ENCODE peak calls at places on chromosomes 11 and 22, in five cellular contexts. G is Daoy; Q is cardiac muscle cell; Z is sigmoid colon; I is CD4-positive, CD25-positive, alpha-beta regulatory T cell. M is an unnamed sample.

GRCh38 chr22:37177755-37178154 is 10.3 kb downstream of the C1QTNF6 start:
- DNase-seq in G (no peak), Q (no peak), Z (no peak), I (no peak), M (no peak)

GRCh38 chr22:24325105-24325757 is 54.6 kb downstream of the SPECC1L start:
- DNase-seq in G (peak), Z (no peak), Q (peak), I (no peak), M (peak)

GRCh38 chr22:17237031-17237668 is 17.9 kb upstream of the ADA2 start:
- DNase-seq in Q (no peak), I (no peak), G (no peak), Z (no peak), M (no peak)

GRCh38 chr11:76694664-76695063 is 24.1 kb upstream of the LRRC32 start:
- DNase-seq in Q (no peak), Z (no peak), G (peak), I (no peak), M (no peak)

GRCh38 chr11:119995730-119996491 is 142.0 kb downstream of the TRIM29 start:
- DNase-seq in Q (no peak), Z (no peak), I (no peak), G (no peak), M (peak)

GRCh38 chr11:47448566-47449427 is at the start of gene RAPSN:
- DNase-seq in I (no peak), G (no peak), Q (no peak), Z (no peak), M (no peak)

GRCh38 chr11:46537851-46538295 is 56.0 kb downstream of the AMBRA1 start:
- DNase-seq in I (peak), Z (peak), Q (peak), G (peak), M (peak)

GRCh38 chr11:73295259-73295995 is 12.6 kb upstream of the ARHGEF17 start:
- DNase-seq in I (peak), Q (peak), Z (no peak), G (peak), M (peak)

GRCh38 chr11:67666676-67667489 is 7.5 kb downstream of the ALDH3B2 start:
- DNase-seq in Z (no peak), G (no peak), I (no peak), Q (no peak), M (no peak)

GRCh38 chr11:59204736-59205135 is 8.0 kb downstream of the MPEG1 start:
- DNase-seq in I (no peak), G (no peak), Z (no peak), Q (no peak), M (no peak)

GRCh38 chr22:43227231-43227630 is 40.3 kb upstream of the TTLL12 start:
- DNase-seq in G (no peak), I (no peak), Z (no peak), Q (no peak), M (no peak)

GRCh38 chr22:19772673-19773469 is 12.3 kb downstream of the TBX1 start:
- DNase-seq in I (no peak), G (no peak), Q (no peak), Z (no peak), M (no peak)

GRCh38 chr11:29333993-29334780 is 682.6 kb downstream of the KCNA4 start:
- DNase-seq in Q (peak), Z (no peak), G (peak), I (no peak), M (peak)

GRCh38 chr11:18540207-18541009 is 13.7 kb upstream of the TSG101 start:
- DNase-seq in Z (no peak), G (no peak), I (no peak), Q (peak), M (peak)

GRCh38 chr11:92941676-92942571 is 27.5 kb upstream of the MTNR1B start:
- DNase-seq in G (no peak), Q (peak), I (no peak), Z (no peak), M (no peak)

GRCh38 chr11:96097844-96098421 is 174.0 kb upstream of the MTMR2 start:
- DNase-seq in G (no peak), I (no peak), Z (no peak), Q (no peak), M (no peak)

GRCh38 chr11:65934014-65934413 is 11.3 kb upstream of the TSGA10IP start:
- DNase-seq in I (no peak), Q (no peak), G (no peak), Z (no peak), M (no peak)

GRCh38 chr22:20233351-20234313 is 34.5 kb downstream of the RTN4R start:
- DNase-seq in I (no peak), Z (no peak), G (no peak), Q (no peak), M (no peak)

GRCh38 chr11:36073411-36074203 is 129.7 kb downstream of the LDLRAD3 start:
- DNase-seq in G (peak), I (no peak), Q (no peak), Z (no peak), M (no peak)

GRCh38 chr11:68687986-68688385 is 3.6 kb downstream of the GAL start:
- DNase-seq in Z (peak), G (no peak), I (no peak), Q (no peak), M (no peak)

GRCh38 chr11:9617960-9618359 is 44.5 kb downstream of the WEE1 start:
- DNase-seq in I (no peak), Q (no peak), G (no peak), Z (no peak), M (no peak)

GRCh38 chr11:112584674-112585073 is 324.0 kb upstream of the PLET1 start:
- DNase-seq in G (peak), I (no peak), Q (peak), Z (no peak), M (peak)

GRCh38 chr11:47412152-47412746 is 3.9 kb downstream of the SLC39A13 start:
- DNase-seq in G (peak), Q (peak), I (peak), Z (peak), M (no peak)

GRCh38 chr11:17164361-17165246 is 43.2 kb downstream of the PIK3C2A start:
- DNase-seq in I (no peak), G (no peak), Z (no peak), Q (no peak), M (no peak)

GRCh38 chr22:46390652-46391301 is 55.3 kb downstream of the TRMU start:
- DNase-seq in I (no peak), Z (no peak), G (peak), Q (no peak), M (no peak)

GRCh38 chr11:100445231-100445735 is 241.8 kb upstream of the ARHGAP42 start:
- DNase-seq in G (no peak), I (no peak), Q (peak), Z (no peak), M (no peak)

GRCh38 chr11:898160-898517 is 12.5 kb downstream of the CHID1 start:
- DNase-seq in I (no peak), Q (peak), G (no peak), Z (no peak), M (peak)

GRCh38 chr22:25475554-25476022 is 88.9 kb upstream of the GRK3 start:
- DNase-seq in I (no peak), G (peak), Z (peak), Q (no peak), M (peak)

GRCh38 chr11:10752061-10752460 is 1.0 kb downstream of the CTR9 start:
- DNase-seq in Z (no peak), G (no peak), Q (no peak), I (no peak), M (no peak)